ENCODE peak calls at places on chromosomes 13 and 19, in nine cellular contexts. L is HCT116, I is WTC11, M is bronchial epithelial cell, W is esophagus squamous epithelium, V is activated B cell treated with CpG ODN at 0.5 μM for 24 hours, C is upper lobe of right lung, D is left ventricle myocardium inferior, H is esophagus muscularis mucosa. K is an unnamed sample.

GRCh38 chr13:27857271-27857670 is 62.5 kb upstream of the PDX1 start:
- DNase-seq in L (no peak), I (no peak), M (no peak), W (no peak), V (no peak), C (no peak), D (no peak), H (peak; percentile 26), K (no peak)

GRCh38 chr13:110546933-110547332 is 14.6 kb downstream of the RAB20 start:
- DNase-seq in L (peak; percentile 84), I (no peak), M (peak; percentile 92), W (peak; percentile 28), V (no peak), C (peak; percentile 87), D (peak; percentile 78), H (no peak), K (no peak)

GRCh38 chr13:42580644-42581043 is 6.7 kb downstream of the TNFSF11 start:
- DNase-seq in L (no peak), I (no peak), M (peak; percentile 60), W (no peak), V (no peak), C (no peak), D (no peak), H (no peak), K (no peak)

GRCh38 chr19:39996218-39996810 is 546 bp upstream of the ZNF546 start:
- DNase-seq in L (peak; percentile 29), I (no peak), M (peak; percentile 65), W (no peak), V (no peak), C (no peak), D (no peak), H (no peak), K (no peak)

GRCh38 chr19:55418185-55418584 is 10.6 kb upstream of the UBE2S start:
- DNase-seq in L (peak; percentile 74), I (peak; percentile 71), M (peak; percentile 73), W (no peak), V (no peak), C (no peak), D (no peak), H (no peak), K (peak; percentile 87)

GRCh38 chr19:1967087-1967608 is 26.2 kb downstream of the CSNK1G2 start:
- DNase-seq in L (no peak), I (no peak), M (no peak), W (no peak), V (no peak), C (no peak), D (no peak), H (no peak), K (no peak)

GRCh38 chr13:30616927-30617314 is 799 bp upstream of the USPL1 start:
- DNase-seq in L (peak; percentile 78), I (no peak), M (peak; percentile 78), W (no peak), V (no peak), C (no peak), D (peak; percentile 45), H (peak; percentile 94), K (no peak)

GRCh38 chr13:51275101-51275500 is 52.9 kb downstream of the FAM124A start:
- DNase-seq in L (no peak), I (no peak), M (no peak), W (no peak), V (no peak), C (no peak), D (no peak), H (no peak), K (no peak)

GRCh38 chr13:76879211-76879875 is 6.9 kb downstream of the KCTD12 start:
- DNase-seq in L (no peak), I (no peak), M (peak; percentile 81), W (peak; percentile 22), V (peak; percentile 26), C (peak; percentile 77), D (peak; percentile 66), H (no peak), K (no peak)

GRCh38 chr19:43450545-43450997 is 14.8 kb downstream of the LYPD3 start:
- DNase-seq in L (no peak), I (no peak), M (peak; percentile 49), W (no peak), V (no peak), C (no peak), D (no peak), H (no peak), K (no peak)

DNA sequence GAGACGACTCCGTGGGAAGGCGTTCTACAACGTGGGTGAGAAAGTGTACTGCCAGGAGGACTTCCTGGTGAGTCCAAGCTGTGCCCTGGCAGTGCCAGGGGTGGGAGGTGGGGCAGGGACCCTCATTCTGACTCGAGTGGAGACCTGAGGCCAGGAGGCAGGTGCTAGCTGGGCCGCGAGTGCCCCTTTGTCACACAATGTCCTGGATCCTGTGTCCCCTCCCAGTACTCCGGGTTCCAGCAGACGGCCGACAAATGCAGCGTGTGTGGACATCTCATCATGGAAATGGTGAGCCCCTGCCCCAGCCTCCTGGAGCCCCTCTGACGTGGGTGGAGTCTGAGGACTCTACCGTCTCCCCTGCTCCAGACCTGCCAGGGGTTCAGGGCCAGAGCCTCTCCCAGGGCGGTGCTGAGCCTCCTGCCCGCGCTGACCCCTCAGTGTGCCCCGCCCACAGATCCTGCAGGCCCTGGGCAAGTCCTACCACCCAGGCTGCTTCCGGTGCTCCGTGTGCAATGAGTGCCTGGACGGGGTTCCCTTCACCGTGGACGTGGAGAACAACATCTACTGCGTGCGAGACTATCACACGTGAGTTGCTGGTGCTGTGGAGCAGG is 11.6 kb downstream of the WTIP start:
- DNase-seq in L (no peak), I (no peak), M (no peak), W (no peak), V (no peak), C (no peak), D (no peak), H (no peak), K (no peak)
- TF ChIP-seq CTCF in L (no peak), I (no peak), M (no peak), W (no peak), V (no peak), C (no peak), D (no peak), H (no peak), K (no peak)

GRCh38 chr13:95298971-95299627 is 2.2 kb downstream of the ABCC4 start:
- DNase-seq in L (peak; percentile 36), I (no peak), M (peak; percentile 60), W (no peak), V (no peak), C (no peak), D (no peak), H (no peak), K (no peak)

GRCh38 chr13:95296326-95296939 is 4.8 kb downstream of the ABCC4 start:
- DNase-seq in L (peak; percentile 21), I (peak; percentile 77), M (peak; percentile 25), W (no peak), V (no peak), C (peak; percentile 79), D (peak; percentile 42), H (no peak), K (peak; percentile 41)

GRCh38 chr13:95298169-95298940 is 2.9 kb downstream of the ABCC4 start:
- DNase-seq in L (no peak), I (no peak), M (peak; percentile 18), W (no peak), V (no peak), C (peak; percentile 72), D (no peak), H (no peak), K (no peak)

GRCh38 chr13:95292622-95293021 is 8.6 kb downstream of the ABCC4 start:
- DNase-seq in L (no peak), I (no peak), M (no peak), W (no peak), V (no peak), C (no peak), D (no peak), H (no peak), K (no peak)

GRCh38 chr13:95295026-95295425 is 6.2 kb downstream of the ABCC4 start:
- DNase-seq in L (no peak), I (no peak), M (no peak), W (no peak), V (no peak), C (no peak), D (no peak), H (no peak), K (no peak)
- TF ChIP-seq CTCF in L (no peak), I (no peak), M (no peak), W (no peak), V (no peak), C (no peak), D (no peak), H (no peak), K (no peak)

GRCh38 chr13:80334582-80335260 is 6.2 kb downstream of the SPRY2 start:
- DNase-seq in L (no peak), I (no peak), M (peak; percentile 65), W (no peak), V (no peak), C (no peak), D (no peak), H (no peak), K (no peak)
- TF ChIP-seq CTCF in L (no peak), I (no peak), M (no peak), W (no peak), V (no peak), C (no peak), D (peak; percentile 13), H (no peak), K (no peak)

GRCh38 chr19:48993175-48994034 is at the start of the genes GYS1 and RUVBL2:
- DNase-seq in L (peak; percentile 99), I (peak; percentile 100), M (peak; percentile 98), W (peak; percentile 97), V (peak; percentile 96), C (peak; percentile 100), D (peak; percentile 100), H (peak; percentile 100), K (peak; percentile 94)

GRCh38 chr19:48991823-48992570 is 1.1 kb downstream of the GYS1 start:
- DNase-seq in L (no peak), I (no peak), M (peak; percentile 69), W (no peak), V (no peak), C (no peak), D (peak; percentile 63), H (no peak), K (no peak)

GRCh38 chr19:48991011-48991609 is 2.0 kb downstream of the GYS1 start:
- DNase-seq in L (no peak), I (no peak), M (no peak), W (no peak), V (no peak), C (no peak), D (no peak), H (no peak), K (no peak)

GRCh38 chr19:48994035-48994386 is 324 bp downstream of the RUVBL2 start:
- DNase-seq in L (no peak), I (no peak), M (no peak), W (no peak), V (no peak), C (no peak), D (no peak), H (no peak), K (no peak)

DNA sequence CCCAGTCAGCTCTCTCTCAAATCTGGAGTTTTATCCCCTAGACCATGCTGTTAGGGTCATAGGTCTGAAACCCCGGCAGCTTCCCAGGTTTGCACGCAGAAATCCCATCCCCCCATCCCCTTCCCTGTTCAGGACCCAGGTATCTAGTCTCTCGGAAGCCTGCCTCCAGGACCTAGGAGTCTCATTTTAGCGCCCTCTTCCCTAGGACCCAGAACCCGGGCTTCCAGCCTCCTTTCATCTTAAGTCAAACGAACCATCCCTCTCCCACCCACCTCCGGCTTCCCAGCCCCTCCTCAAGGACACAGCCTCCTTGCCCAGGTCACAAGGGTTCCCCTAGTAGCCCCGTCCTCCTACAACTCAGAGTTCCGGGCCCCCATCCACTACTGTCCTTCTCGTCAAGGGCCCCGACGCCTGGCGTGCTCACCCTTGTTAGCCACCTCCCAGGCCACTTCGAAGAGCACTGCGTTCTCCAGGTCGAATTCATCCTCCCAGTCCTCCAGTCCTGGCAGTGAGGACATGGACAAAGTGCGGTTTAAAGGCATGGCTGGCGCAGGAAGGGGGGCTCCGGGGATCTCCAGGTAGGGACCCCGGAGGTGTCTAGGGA is 436 bp downstream of the GYS1 start:
- DNase-seq in L (no peak), I (no peak), M (peak; percentile 12), W (no peak), V (no peak), C (peak; percentile 78), D (no peak), H (no peak), K (no peak)
- TF ChIP-seq CTCF in L (no peak), I (no peak), M (peak; percentile 5), W (no peak), V (no peak), C (no peak), D (no peak), H (no peak), K (no peak)

K was measured in D721Med.